ENCODE peak calls at places on chromosomes 2 and 18, in four cellular contexts. N, E, H and K are unnamed samples.

GRCh38 chr2:107584577-107584976 is 242.1 kb upstream of the RGPD4 start:
- DNase-seq in N (no peak), E (no peak), H (peak; percentile 63), K (no peak)

GRCh38 chr2:207239222-207239674 is 73.5 kb upstream of the KLF7 start:
- DNase-seq in N (peak; percentile 94), E (no peak), H (peak; percentile 100), K (peak; percentile 87)

GRCh38 chr2:104852161-104852689 is 1.7 kb upstream of the POU3F3 start:
- DNase-seq in N (no peak), E (no peak), H (peak; percentile 25), K (no peak)

GRCh38 chr2:233209978-233210680 is 41.3 kb upstream of the ATG16L1 start:
- DNase-seq in N (no peak), E (no peak), H (no peak), K (no peak)

GRCh38 chr18:55477537-55478300 is 110.3 kb downstream of the TCF4 start:
- DNase-seq in N (peak; percentile 19), E (peak; percentile 19), H (peak; percentile 73), K (no peak)

GRCh38 chr18:56327171-56327885 is 311.1 kb downstream of the TXNL1 start:
- DNase-seq in N (no peak), E (no peak), H (peak; percentile 11), K (peak; percentile 1)

GRCh38 chr2:148812306-148812705 is 62.7 kb upstream of the KIF5C start:
- DNase-seq in N (no peak), E (no peak), H (peak; percentile 76), K (no peak)

GRCh38 chr2:208142255-208142924 is 3.6 kb downstream of the CRYGB start:
- DNase-seq in N (no peak), E (peak; percentile 99), H (peak; percentile 16), K (no peak)

GRCh38 chr2:226524381-226524843 is 275.2 kb downstream of the IRS1 start:
- DNase-seq in N (no peak), E (no peak), H (peak; percentile 96), K (peak; percentile 38)

GRCh38 chr18:55093808-55094207 is 134.5 kb upstream of the CCDC68 start:
- DNase-seq in N (no peak), E (no peak), H (no peak), K (no peak)

GRCh38 chr2:75064691-75065396 is 106.4 kb downstream of the POLE4 start:
- DNase-seq in N (peak; percentile 29), E (peak; percentile 6), H (peak; percentile 69), K (no peak)

GRCh38 chr2:39664898-39665591 is 672 bp upstream of the TMEM178A start:
- DNase-seq in N (no peak), E (no peak), H (no peak), K (no peak)

GRCh38 chr2:174686430-174686829 is 77.8 kb downstream of the CHRNA1 start:
- DNase-seq in N (no peak), E (no peak), H (peak; percentile 8), K (no peak)

GRCh38 chr2:37671013-37671815 is at the start of gene CDC42EP3:
- DNase-seq in N (peak; percentile 29), E (peak; percentile 46), H (peak; percentile 55), K (peak; percentile 58)

GRCh38 chr2:750628-751027 is 73.4 kb upstream of the TMEM18 start:
- DNase-seq in N (no peak), E (no peak), H (no peak), K (no peak)

GRCh38 chr2:109637749-109638570 is 23.8 kb downstream of the SOWAHC start:
- DNase-seq in N (peak; percentile 68), E (no peak), H (peak; percentile 81), K (no peak)

GRCh38 chr2:172427990-172428840 is 829 bp downstream of the ITGA6 start:
- DNase-seq in N (peak; percentile 30), E (peak; percentile 58), H (peak; percentile 8), K (no peak)

GRCh38 chr2:24676493-24676892 is 116.7 kb downstream of the PTRHD1 start:
- DNase-seq in N (no peak), E (no peak), H (no peak), K (no peak)

GRCh38 chr2:115413796-115414195 is 971.4 kb downstream of the DPP10 start:
- DNase-seq in N (no peak), E (no peak), H (peak; percentile 40), K (no peak)

GRCh38 chr18:48600046-48600745 is 61.4 kb downstream of the CTIF start:
- DNase-seq in N (no peak), E (no peak), H (no peak), K (no peak)

GRCh38 chr18:41395695-41396094 is 559.3 kb upstream of the PIK3C3 start:
- DNase-seq in N (no peak), E (no peak), H (peak; percentile 8), K (no peak)

GRCh38 chr2:198525196-198525595 is 720.8 kb downstream of the PLCL1 start:
- DNase-seq in N (no peak), E (no peak), H (no peak), K (no peak)

GRCh38 chr2:9782197-9782719 is 61.0 kb upstream of the TAF1B start:
- DNase-seq in N (no peak), E (peak; percentile 10), H (no peak), K (no peak)

GRCh38 chr2:127634066-127634617 is 11.8 kb upstream of the GPR17 start:
- DNase-seq in N (no peak), E (no peak), H (no peak), K (no peak)

GRCh38 chr2:227870710-227871374 is 589 bp upstream of the DAW1 start:
- DNase-seq in N (no peak), E (no peak), H (peak; percentile 94), K (peak; percentile 57)

GRCh38 chr2:10405441-10405840 is 42.7 kb downstream of the ODC1 start:
- DNase-seq in N (no peak), E (no peak), H (peak; percentile 91), K (peak; percentile 87)

GRCh38 chr2:215138466-215138865 is at the start of gene ABCA12:
- DNase-seq in N (no peak), E (no peak), H (no peak), K (no peak)

GRCh38 chr2:43714164-43714563 is 37.9 kb upstream of the C1GALT1C1L start:
- DNase-seq in N (no peak), E (no peak), H (peak; percentile 58), K (no peak)

GRCh38 chr18:23458830-23459529 is 5.9 kb downstream of the RIOK3 start:
- DNase-seq in N (no peak), E (no peak), H (no peak), K (no peak)

GRCh38 chr2:159098815-159099455 is 130.5 kb downstream of the TANC1 start:
- DNase-seq in N (no peak), E (no peak), H (no peak), K (no peak)

GRCh38 chr2:105969552-105969951 is 224.5 kb downstream of the UXS1 start:
- DNase-seq in N (no peak), E (no peak), H (peak; percentile 25), K (no peak)

GRCh38 chr2:147628971-147629421 is 215.8 kb upstream of the ACVR2A start:
- DNase-seq in N (no peak), E (no peak), H (no peak), K (no peak)

GRCh38 chr2:72917875-72918660 is 749 bp downstream of the EMX1 start:
- DNase-seq in N (no peak), E (no peak), H (no peak), K (no peak)

GRCh38 chr2:42297322-42297936 is 63.6 kb downstream of the COX7A2L start:
- DNase-seq in N (no peak), E (no peak), H (no peak), K (no peak)